ENCODE peak calls at places on chromosomes 16 and 17, in four cellular contexts. E is CD4-positive, alpha-beta memory T cell; F is pancreas; G is heart right ventricle. L is an unnamed sample. For H3K9me3, the result is how much of the 10 kb centered on the place peaks cover.

GRCh38 chr16:1782408-1783247 is at the start of the genes NUBP2 and SPSB3:
- DNase-seq in E (peak), F (peak), G (peak), L (peak)

GRCh38 chr16:14611660-14612059 is 18.4 kb downstream of the PARN start:
- DNase-seq in E (no peak), F (no peak), G (no peak), L (no peak)

GRCh38 chr17:77555110-77555509 is 403.4 kb upstream of the TNRC6C start:
- DNase-seq in E (no peak), F (no peak), G (no peak), L (no peak)

GRCh38 chr17:47956818-47957590 is 679 bp downstream of the PRR15L start:
- DNase-seq in E (no peak), F (peak), G (no peak), L (no peak)

GRCh38 chr17:6508519-6509294 is 47.6 kb downstream of the PITPNM3 start:
- DNase-seq in E (no peak), F (peak), G (no peak), L (no peak)

GRCh38 chr17:80987941-80988461 is 3.6 kb upstream of the CHMP6 start:
- DNase-seq in E (no peak), F (no peak), G (no peak), L (no peak)

GRCh38 chr16:72637306-72637705 is 410.6 kb downstream of the ZFHX3 start:
- DNase-seq in E (no peak), F (no peak), G (no peak), L (no peak)

GRCh38 chr16:79334127-79334526 is 266.4 kb downstream of the MAF start:
- DNase-seq in E (no peak), F (no peak), G (no peak), L (no peak)

GRCh38 chr16:87684106-87684677 is 81.6 kb downstream of the KLHDC4 start:
- DNase-seq in E (no peak), F (no peak), G (no peak), L (no peak)

GRCh38 chr17:40348136-40348504 is 16.4 kb downstream of the GJD3 start:
- DNase-seq in E (no peak), F (no peak), G (peak), L (no peak)
- H3K9me3 ChIP-seq in E (under half), F (under half), G (under half), L (under half)

GRCh38 chr17:43767713-43768059 is 9.1 kb upstream of the SOST start:
- DNase-seq in E (no peak), F (no peak), G (no peak), L (no peak)

GRCh38 chr17:43767053-43767712 is 8.6 kb upstream of the SOST start:
- DNase-seq in E (no peak), F (no peak), G (no peak), L (no peak)

GRCh38 chr17:43769426-43769825 is 9.4 kb downstream of the DUSP3 start:
- DNase-seq in E (no peak), F (no peak), G (no peak), L (no peak)

GRCh38 chr17:43768943-43769342 is 9.8 kb downstream of the DUSP3 start:
- DNase-seq in E (no peak), F (no peak), G (no peak), L (no peak)

DNA sequence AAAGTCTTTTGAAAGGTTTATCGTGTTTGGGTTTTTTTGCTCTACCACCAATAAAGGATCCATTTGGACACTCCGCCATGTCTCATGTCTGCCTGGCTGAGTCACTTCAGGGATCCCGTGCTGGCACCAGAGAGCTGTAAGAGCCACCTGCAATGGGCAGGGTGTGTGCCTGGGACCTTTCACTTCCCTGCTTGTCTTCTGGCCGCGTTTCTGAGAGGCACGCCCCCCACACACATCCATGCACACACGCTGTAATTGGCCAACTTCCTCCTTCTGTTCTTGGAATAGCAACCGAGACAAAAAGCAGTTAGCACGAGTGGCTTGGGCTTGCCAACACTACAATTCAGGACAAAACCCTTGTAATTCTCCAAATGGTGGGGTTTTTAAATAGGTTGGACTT is 9.8 kb upstream of the SOST start:
- DNase-seq in E (no peak), F (no peak), G (peak), L (no peak)
- H3K9me3 ChIP-seq in E (under half), F (under half), G (under half), L (under half)

DNA sequence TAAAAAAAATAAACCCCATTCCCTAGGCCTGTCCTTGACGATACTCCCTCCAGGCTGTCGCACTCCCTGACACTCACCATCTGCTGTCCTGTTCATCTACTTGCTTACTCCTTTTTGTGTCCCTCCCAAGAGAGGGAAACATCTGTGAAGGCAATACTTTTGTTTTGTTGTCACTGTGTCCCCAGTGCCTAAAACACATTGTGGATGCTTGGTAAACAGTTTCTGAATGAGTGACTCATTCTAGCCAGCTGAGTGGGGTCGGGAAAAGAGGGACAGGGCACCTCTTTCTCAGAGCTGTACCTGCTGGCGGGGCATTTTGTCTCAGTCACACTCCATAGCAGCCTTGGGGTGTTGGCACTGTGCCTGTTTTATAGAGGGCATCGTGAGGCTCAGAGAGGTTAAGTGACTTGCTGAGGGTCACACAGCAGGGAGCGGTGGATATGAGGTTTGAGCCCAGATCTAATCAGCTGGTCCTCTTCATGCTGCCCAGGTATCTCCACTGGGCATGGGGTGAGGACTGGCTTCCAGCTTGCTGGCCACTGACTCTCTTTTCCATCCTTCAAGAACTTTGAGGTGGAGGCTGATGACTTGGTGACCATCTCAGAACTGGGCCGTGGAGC is 15.6 kb downstream of the MAP2K3 start:
- DNase-seq in E (peak), F (no peak), G (no peak), L (no peak)
- H3K9me3 ChIP-seq in E (under half), F (under half), G (under half), L (under half)

DNA sequence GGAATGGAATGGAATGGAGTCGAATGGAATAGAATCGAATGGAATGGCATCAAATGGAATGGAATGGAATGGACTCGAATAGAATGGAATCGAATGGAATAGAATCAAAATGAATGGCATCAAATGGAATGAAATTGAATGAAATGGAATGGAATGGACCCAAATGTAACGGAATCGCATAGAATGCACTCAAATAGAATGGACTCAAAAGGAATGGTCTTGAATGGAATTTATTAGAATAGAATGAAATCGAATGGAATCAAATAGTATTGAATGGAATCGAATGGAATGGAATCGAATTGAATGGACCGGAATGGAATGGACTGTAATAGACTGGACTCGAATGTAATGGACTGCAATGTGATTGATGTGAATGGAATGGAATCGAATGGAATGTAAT is 501.4 kb upstream of the WSB1 start:
- DNase-seq in E (no peak), F (no peak), G (no peak), L (no peak)
- H3K9me3 ChIP-seq in E (under half), F (under half), G (half or more), L (under half)

GRCh38 chr17:3260600-3260999 is 37.6 kb downstream of the OR3A1 start:
- DNase-seq in E (no peak), F (no peak), G (no peak), L (no peak)
- H3K9me3 ChIP-seq in E (under half), F (under half), G (under half), L (under half)

DNA sequence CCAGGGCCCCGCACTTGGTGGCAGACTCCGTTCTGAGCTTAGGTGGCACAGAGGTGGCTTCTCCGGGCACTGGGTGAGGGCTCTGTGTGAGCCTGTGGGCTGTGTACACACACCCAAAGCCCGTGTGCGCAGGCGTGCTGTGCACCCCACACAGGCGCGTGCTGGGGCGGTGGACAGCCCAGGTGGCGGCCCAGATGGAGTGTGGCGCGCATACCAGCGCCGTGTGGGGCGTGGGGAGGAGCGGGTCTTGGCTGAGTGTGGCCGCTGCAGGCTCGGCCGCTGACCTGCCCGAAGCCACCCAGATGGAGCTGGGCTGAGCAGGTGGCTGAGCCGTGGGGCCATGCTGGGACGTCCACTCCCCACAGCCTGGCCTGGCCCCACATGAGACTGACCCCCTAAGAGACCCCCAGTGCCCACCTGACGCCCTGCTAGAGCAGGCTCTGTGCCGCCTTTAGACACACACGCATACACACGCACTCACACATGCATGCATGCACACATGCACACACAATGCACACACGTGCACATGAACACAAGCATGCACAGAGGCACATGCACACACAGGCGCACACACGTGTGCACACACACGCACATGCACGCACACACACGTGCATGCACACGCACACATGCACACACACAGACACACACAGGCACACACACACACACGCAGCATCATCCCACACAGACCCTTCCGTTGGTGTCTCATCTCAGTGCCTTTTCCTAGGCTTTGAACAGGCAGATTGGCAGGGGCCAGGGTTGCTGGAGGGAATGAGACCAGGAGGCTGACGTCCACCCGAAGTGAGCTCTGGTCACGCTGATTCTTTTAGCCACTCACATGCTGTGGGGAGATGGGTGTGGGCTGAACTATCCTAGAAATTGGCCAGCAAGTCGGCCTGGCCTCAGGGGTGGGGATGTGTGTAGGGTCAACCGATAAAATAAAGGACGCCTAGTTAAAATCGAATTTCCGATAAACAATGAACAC is 2.1 kb downstream of the PRR35 start:
- DNase-seq in E (no peak), F (no peak), G (no peak), L (no peak)
- H3K9me3 ChIP-seq in E (under half), F (under half), G (under half), L (under half)

DNA sequence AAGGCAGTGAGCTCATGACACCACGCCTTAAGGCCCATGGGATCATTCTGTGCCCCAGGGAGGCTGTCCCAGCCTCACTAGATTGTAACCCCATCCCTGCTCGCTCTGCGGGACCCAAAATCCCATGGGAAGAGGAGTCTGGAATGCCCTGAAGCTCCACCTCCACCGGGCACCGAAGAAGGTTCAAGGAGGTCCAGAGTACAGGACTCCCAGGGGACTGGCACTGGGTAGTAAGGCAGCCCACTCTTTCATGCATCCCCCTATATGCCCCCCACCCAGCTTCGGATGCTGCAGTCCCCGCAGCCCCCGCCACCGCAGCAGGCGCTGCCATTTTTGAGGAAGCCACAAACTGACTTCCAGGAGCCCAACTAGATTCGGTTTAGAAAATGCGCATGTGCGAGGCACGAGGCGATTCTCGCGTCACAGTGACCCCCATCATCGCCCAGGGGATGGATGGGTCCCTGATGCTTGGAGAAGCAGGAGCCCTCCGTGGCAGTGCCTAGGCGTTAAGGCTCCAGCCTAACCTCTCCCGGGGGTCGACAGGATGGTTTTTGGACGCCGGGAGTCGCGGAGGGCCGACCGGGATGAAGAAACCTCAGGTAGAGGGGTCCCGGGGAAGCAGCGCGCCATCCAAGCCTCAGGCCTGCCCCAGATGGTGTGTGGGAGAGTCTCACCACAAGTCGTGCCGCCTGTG is 1681.0 kb downstream of the TP53TG3F start:
- DNase-seq in E (no peak), F (peak), G (no peak), L (no peak)
- H3K9me3 ChIP-seq in E (under half), F (under half), G (under half), L (under half)

GRCh38 chr17:34641368-34641767 is 62.0 kb downstream of the TMEM132E start:
- DNase-seq in E (no peak), F (no peak), G (no peak), L (no peak)
- H3K9me3 ChIP-seq in E (under half), F (under half), G (under half), L (under half)

GRCh38 chr16:60979119-60979518 is 1057.1 kb downstream of the CDH8 start:
- DNase-seq in E (no peak), F (no peak), G (no peak), L (no peak)
- H3K9me3 ChIP-seq in E (under half), F (under half), G (under half), L (under half)

GRCh38 chr16:74898667-74899066 is 86.3 kb downstream of the WDR59 start:
- DNase-seq in E (no peak), F (no peak), G (peak), L (no peak)
- H3K9me3 ChIP-seq in E (under half), F (under half), G (under half), L (under half)